ENCODE peak calls at places on chromosomes 3 and 15, in four cellular contexts. O is spleen, R is Peyer's patch, E is coronary artery. V is an unnamed sample.

GRCh38 chr3:126494831-126495230 is 19.1 kb upstream of the ZXDC start:
- DNase-seq in E (no peak), O (peak), R (no peak), V (no peak)

GRCh38 chr3:128427872-128428822 is 38.5 kb downstream of the DNAJB8 start:
- DNase-seq in R (no peak), O (no peak), E (no peak), V (no peak)

GRCh38 chr15:47843124-47843663 is 125.9 kb downstream of the SEMA6D start:
- DNase-seq in E (no peak), O (no peak), R (no peak), V (no peak)

GRCh38 chr15:27392163-27392562 is 421.2 kb downstream of the GABRG3 start:
- DNase-seq in O (no peak), R (no peak), E (no peak), V (no peak)

GRCh38 chr3:37730383-37730782 is 131.3 kb upstream of the CTDSPL start:
- DNase-seq in R (no peak), E (no peak), O (no peak), V (no peak)

GRCh38 chr3:137765310-137766033 is 1.4 kb downstream of the SOX14 start:
- DNase-seq in O (no peak), E (no peak), R (no peak), V (no peak)

GRCh38 chr3:141663993-141664392 is 74.1 kb upstream of the RNF7 start:
- DNase-seq in E (no peak), O (no peak), R (no peak), V (peak)

GRCh38 chr3:188756241-188756640 is 415.5 kb upstream of the TPRG1 start:
- DNase-seq in R (no peak), E (no peak), O (no peak), V (no peak)

GRCh38 chr3:50503947-50504346 is 513 bp upstream of the CACNA2D2 start:
- DNase-seq in R (no peak), E (no peak), O (no peak), V (no peak)

GRCh38 chr3:188948658-188949400 is 222.9 kb upstream of the TPRG1 start:
- DNase-seq in E (no peak), R (no peak), O (no peak), V (no peak)

DNA sequence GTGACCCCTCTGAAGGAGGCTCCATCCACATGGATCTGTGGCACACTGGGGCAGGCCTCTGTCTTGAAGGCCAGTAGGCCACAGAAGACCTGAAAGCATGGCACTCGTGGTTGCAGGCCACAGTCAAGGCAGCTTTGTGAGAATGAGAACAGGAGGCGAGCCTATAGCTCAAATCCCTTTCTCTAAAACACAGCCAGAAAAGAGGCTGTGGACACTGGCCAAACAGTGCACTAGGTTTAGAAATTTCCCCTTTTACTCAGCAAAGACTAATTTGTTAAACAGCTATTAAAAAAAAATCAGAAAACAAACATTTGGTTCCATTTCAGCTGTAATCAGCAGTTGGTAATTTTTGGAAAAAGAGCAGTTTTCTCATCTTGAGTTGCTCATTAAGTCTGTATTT is 28.3 kb downstream of the PARP16 start:
- DNase-seq in R (no peak), E (no peak), O (no peak), V (no peak)
- H3K27ac ChIP-seq in R (peak), E (peak), O (no peak), V (no peak)

GRCh38 chr3:57952208-57952631 is 56.0 kb upstream of the FLNB start:
- DNase-seq in O (peak), R (no peak), E (no peak), V (no peak)

GRCh38 chr3:57951106-57951882 is 56.9 kb upstream of the FLNB start:
- DNase-seq in O (peak), R (no peak), E (peak), V (peak)

GRCh38 chr3:57952651-57953050 is 55.6 kb upstream of the FLNB start:
- DNase-seq in O (no peak), R (no peak), E (no peak), V (no peak)

GRCh38 chr3:57956119-57956832 is 51.9 kb upstream of the FLNB start:
- DNase-seq in O (no peak), E (no peak), R (no peak), V (no peak)

GRCh38 chr3:57953541-57953940 is 54.7 kb upstream of the FLNB start:
- DNase-seq in O (peak), E (no peak), R (no peak), V (no peak)
- TF ChIP-seq CTCF in O (no peak), E (no peak), R (no peak), V (no peak)

GRCh38 chr3:152346740-152347139 is 78.0 kb downstream of the MBNL1 start:
- DNase-seq in E (no peak), R (no peak), O (no peak), V (no peak)

GRCh38 chr3:152350139-152350538 is 81.4 kb downstream of the MBNL1 start:
- DNase-seq in E (no peak), O (no peak), R (no peak), V (no peak)

GRCh38 chr3:152349397-152349796 is 80.7 kb downstream of the MBNL1 start:
- DNase-seq in O (no peak), R (no peak), E (no peak), V (no peak)

GRCh38 chr3:152350764-152351163 is 82.0 kb downstream of the MBNL1 start:
- DNase-seq in R (no peak), O (no peak), E (no peak), V (no peak)

DNA sequence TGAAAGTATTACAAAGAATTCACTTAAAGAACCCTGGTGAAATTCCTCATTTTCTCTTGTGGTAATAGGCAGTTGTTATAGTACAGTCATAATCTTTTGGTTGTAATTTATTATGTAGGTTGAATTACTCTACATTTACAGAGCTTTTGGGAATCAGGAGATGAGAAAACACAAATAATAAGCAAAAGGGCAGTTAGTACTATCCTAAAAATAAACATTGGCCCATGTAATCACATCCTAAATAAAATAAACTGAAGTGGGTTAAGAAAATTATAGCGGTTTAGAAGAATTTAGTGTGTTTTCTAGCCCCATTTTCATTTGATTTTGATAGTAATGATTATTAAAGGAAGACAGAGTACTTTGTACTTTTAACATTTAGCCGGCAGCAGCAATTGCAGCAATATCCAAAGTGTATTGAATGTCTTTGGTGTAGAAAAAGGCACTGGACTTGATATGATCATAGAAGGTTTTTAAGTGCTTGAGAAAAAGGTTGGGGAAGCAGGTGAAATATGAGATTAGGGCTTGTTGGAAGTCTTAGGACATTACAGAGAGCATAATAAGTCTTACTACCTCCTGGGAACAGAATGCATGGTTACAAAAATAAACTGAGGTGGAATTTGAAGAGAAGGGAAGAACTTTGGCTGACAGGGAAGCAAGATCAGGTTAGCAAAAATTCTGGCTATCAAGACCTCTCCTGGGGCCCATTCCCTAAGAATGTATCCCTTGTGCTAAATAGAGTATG is 79.9 kb downstream of the MBNL1 start:
- DNase-seq in R (no peak), O (no peak), E (no peak), V (no peak)
- H3K27ac ChIP-seq in R (no peak), O (no peak), E (peak), V (no peak)

DNA sequence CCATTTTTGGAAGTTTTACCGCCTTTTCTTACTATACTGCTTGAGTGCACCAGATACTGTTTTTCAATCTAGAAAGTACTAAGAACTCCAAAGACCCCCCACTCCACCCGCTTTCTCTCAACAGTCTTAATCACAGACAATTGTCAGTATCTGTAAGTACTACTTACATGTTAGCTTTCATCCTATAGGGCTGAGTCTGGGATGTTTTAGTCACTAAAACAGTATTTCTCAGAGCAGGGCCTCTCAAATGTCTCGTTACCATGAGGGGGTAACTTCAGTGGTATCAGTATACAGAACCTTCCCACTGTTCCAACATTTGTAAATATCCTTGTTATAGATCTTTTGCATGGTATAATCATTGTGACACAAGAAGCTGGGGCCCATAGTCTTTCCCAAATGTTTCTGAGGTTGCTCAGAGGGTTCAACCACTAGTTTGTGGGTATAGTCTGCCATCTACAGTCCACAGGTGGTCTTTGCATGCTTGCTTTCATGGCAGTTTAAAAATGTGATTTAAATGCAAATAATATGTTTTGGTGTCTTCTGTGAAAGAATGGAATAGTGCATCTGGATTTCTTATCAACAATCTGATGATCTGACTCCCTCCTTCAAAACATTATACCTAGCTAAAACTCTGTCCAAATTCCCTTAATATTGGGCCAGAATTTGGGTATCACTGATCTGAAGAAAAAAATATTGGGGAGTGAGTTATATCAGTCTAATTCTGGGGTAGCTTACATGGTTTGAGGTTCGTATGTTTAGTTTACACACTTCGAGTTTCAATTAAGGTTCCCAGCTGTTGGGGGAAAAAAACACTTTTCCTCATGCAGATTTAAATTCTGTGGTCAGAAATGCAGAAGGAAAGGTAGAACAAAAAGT is 18.0 kb upstream of the DNAJC13 start:
- DNase-seq in R (no peak), E (no peak), O (no peak), V (no peak)
- TF ChIP-seq CTCF in R (peak), E (peak), O (peak), V (peak)

GRCh38 chr3:69454204-69454787 is 68.4 kb upstream of the FRMD4B start:
- DNase-seq in O (no peak), R (no peak), E (no peak), V (no peak)
- H3K27ac ChIP-seq in O (no peak), R (no peak), E (no peak), V (no peak)

GRCh38 chr15:70503798-70504304 is 259.5 kb downstream of the UACA start:
- DNase-seq in R (no peak), E (no peak), O (peak), V (no peak)

GRCh38 chr15:70503073-70503745 is 260.1 kb downstream of the UACA start:
- DNase-seq in R (no peak), E (no peak), O (peak), V (no peak)

GRCh38 chr15:70501121-70501727 is 262.1 kb downstream of the UACA start:
- DNase-seq in E (no peak), O (peak), R (no peak), V (no peak)

GRCh38 chr15:70502576-70502975 is 260.8 kb downstream of the UACA start:
- DNase-seq in E (no peak), O (peak), R (no peak), V (no peak)

DNA sequence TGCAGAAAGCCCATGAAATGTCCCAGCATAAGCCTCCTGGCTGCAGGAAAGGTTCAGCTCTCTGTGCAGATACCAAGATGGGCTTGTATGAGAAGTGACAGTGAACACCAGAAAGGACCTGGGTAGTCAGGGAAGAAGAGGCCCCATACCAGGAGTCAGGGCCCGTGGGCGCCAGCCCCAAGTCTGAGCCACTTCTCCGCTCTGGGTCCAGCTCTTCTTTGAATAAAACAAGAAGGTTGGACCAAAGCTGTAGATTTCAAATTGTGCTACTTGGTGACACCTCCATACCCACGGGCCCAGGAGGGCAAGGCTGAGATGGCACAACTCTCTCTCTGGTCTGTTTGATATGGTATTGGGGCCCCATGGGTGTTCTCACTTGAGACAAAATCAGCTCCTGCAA is 261.5 kb downstream of the UACA start:
- DNase-seq in R (no peak), O (peak), E (no peak), V (no peak)
- TF ChIP-seq CTCF in R (no peak), O (no peak), E (no peak), V (no peak)

GRCh38 chr3:146544929-146545528 is 622 bp upstream of the PLSCR1 start:
- DNase-seq in R (no peak), O (no peak), E (no peak), V (no peak)
- H3K27ac ChIP-seq in R (peak), O (peak), E (peak), V (peak)

GRCh38 chr15:63530762-63531299 is 26.4 kb downstream of the USP3 start:
- DNase-seq in E (no peak), O (no peak), R (no peak), V (no peak)

GRCh38 chr15:63532307-63532744 is 27.9 kb downstream of the USP3 start:
- DNase-seq in R (no peak), O (no peak), E (no peak), V (no peak)

GRCh38 chr15:63530235-63530634 is 25.8 kb downstream of the USP3 start:
- DNase-seq in R (no peak), E (no peak), O (no peak), V (no peak)

GRCh38 chr15:63528138-63528659 is 23.8 kb downstream of the USP3 start:
- DNase-seq in E (no peak), R (no peak), O (no peak), V (no peak)

GRCh38 chr15:63531586-63531985 is 27.2 kb downstream of the USP3 start:
- DNase-seq in O (no peak), E (no peak), R (no peak), V (no peak)
- TF ChIP-seq CTCF in O (no peak), E (no peak), R (no peak), V (no peak)

GRCh38 chr15:75179773-75180140 is 21.9 kb upstream of the C15orf39 start:
- DNase-seq in O (no peak), E (no peak), R (no peak), V (no peak)
- H3K27ac ChIP-seq in O (no peak), E (no peak), R (no peak), V (no peak)

V was measured in lung.